ENCODE peak calls at places on chromosomes 2 and 18, in seven cellular contexts. U is immature natural killer cell; L is stimulated activated naive CD8-positive, alpha-beta T cell treated with anti-CD3 and anti-CD28 coated beads, Interleukin-15, Interleukin-2, amounts not matched to agents 100 U/mL and 50 U/mL, for 24 hours; J is HS-5; M is activated naive CD8-positive, alpha-beta T cell treated with anti-CD3 and anti-CD28 coated beads, Interleukin-2, amount 10 ng/mL, durations not matched to agents 7 days and 5 days; Y is A549; K is C1 segment of cervical spinal cord. C is an unnamed sample.

GRCh38 chr2:85663684-85664565 is 4.1 kb downstream of the SFTPB start:
- DNase-seq in U (no peak), L (no peak), J (no peak), M (no peak), Y (no peak), K (no peak), C (no peak)

GRCh38 chr2:100610381-100610831 is 47.6 kb downstream of the PDCL3 start:
- DNase-seq in U (peak; percentile 38), L (peak; percentile 75), J (peak; percentile 65), M (peak; percentile 86), Y (peak; percentile 81), K (peak; percentile 50), C (peak; percentile 13)

GRCh38 chr2:8004250-8004681 is 677.6 kb upstream of the ID2 start:
- DNase-seq in U (no peak), L (no peak), J (peak; percentile 71), M (no peak), Y (peak; percentile 47), K (no peak), C (peak; percentile 67)

GRCh38 chr18:40019797-40020392 is 1935.1 kb upstream of the PIK3C3 start:
- DNase-seq in U (no peak), L (no peak), J (no peak), M (no peak), Y (no peak), K (no peak), C (no peak)

GRCh38 chr2:160252278-160252887 is 52.3 kb upstream of the ITGB6 start:
- DNase-seq in U (no peak), L (no peak), J (no peak), M (no peak), Y (peak; percentile 56), K (no peak), C (no peak)

GRCh38 chr2:189267925-189268579 is 88.5 kb upstream of the COL5A2 start:
- DNase-seq in U (no peak), L (no peak), J (no peak), M (no peak), Y (no peak), K (no peak), C (no peak)

GRCh38 chr2:161041356-161041755 is 118.9 kb upstream of the TANK start:
- DNase-seq in U (no peak), L (no peak), J (no peak), M (no peak), Y (no peak), K (no peak), C (no peak)

GRCh38 chr2:98356729-98357128 is 10.5 kb downstream of the CNGA3 start:
- DNase-seq in U (no peak), L (no peak), J (no peak), M (no peak), Y (no peak), K (no peak), C (no peak)

GRCh38 chr2:168758970-168759820 is 43.2 kb upstream of the NOSTRIN start:
- DNase-seq in U (peak; percentile 22), L (no peak), J (peak; percentile 10), M (no peak), Y (peak; percentile 37), K (no peak), C (peak; percentile 13)